ENCODE peak calls at places on chromosomes 7 and 10, in ten cellular contexts. L, M, Q, B, G, H, C, X, W and D are unnamed samples.

GRCh38 chr7:149598721-149599308 is 101.2 kb upstream of the ZNF746 start:
- DNase-seq in L (peak; percentile 12), M (no peak), Q (peak; percentile 44), B (peak; percentile 42), G (peak; percentile 55), H (no peak), C (peak; percentile 3), X (no peak), W (peak; percentile 52), D (peak; percentile 57)

GRCh38 chr10:98088186-98088971 is 46.1 kb upstream of the R3HCC1L start:
- DNase-seq in L (no peak), M (no peak), Q (no peak), B (no peak), G (no peak), H (no peak), C (peak; percentile 7), X (no peak), W (peak; percentile 70), D (no peak)

GRCh38 chr10:97355571-97355975 is 21.0 kb upstream of the FRAT2 start:
- DNase-seq in L (no peak), M (no peak), Q (no peak), B (no peak), G (peak; percentile 46), H (no peak), C (no peak), X (no peak), W (peak; percentile 34), D (peak; percentile 42)

GRCh38 chr7:143395187-143396149 is 13.2 kb downstream of the EPHA1 start:
- DNase-seq in L (no peak), M (no peak), Q (no peak), B (peak; percentile 83), G (no peak), H (no peak), C (no peak), X (no peak), W (peak; percentile 49), D (no peak)

GRCh38 chr7:150735596-150736358 is 1.4 kb upstream of the GIMAP5 start:
- DNase-seq in L (no peak), M (no peak), Q (no peak), B (no peak), G (peak; percentile 60), H (no peak), C (no peak), X (no peak), W (no peak), D (no peak)

GRCh38 chr7:19107392-19108147 is 9.9 kb downstream of the TWIST1 start:
- DNase-seq in L (no peak), M (no peak), Q (peak; percentile 21), B (peak; percentile 90), G (peak; percentile 50), H (peak; percentile 86), C (no peak), X (peak; percentile 47), W (peak; percentile 82), D (peak; percentile 42)

GRCh38 chr7:6691609-6692106 is 15.1 kb downstream of the ZNF12 start:
- DNase-seq in L (no peak), M (no peak), Q (peak; percentile 6), B (no peak), G (no peak), H (no peak), C (no peak), X (no peak), W (no peak), D (no peak)

GRCh38 chr7:425794-426188 is 93.9 kb downstream of the PDGFA start:
- DNase-seq in L (no peak), M (no peak), Q (no peak), B (no peak), G (no peak), H (no peak), C (no peak), X (peak; percentile 63), W (no peak), D (no peak)

DNA sequence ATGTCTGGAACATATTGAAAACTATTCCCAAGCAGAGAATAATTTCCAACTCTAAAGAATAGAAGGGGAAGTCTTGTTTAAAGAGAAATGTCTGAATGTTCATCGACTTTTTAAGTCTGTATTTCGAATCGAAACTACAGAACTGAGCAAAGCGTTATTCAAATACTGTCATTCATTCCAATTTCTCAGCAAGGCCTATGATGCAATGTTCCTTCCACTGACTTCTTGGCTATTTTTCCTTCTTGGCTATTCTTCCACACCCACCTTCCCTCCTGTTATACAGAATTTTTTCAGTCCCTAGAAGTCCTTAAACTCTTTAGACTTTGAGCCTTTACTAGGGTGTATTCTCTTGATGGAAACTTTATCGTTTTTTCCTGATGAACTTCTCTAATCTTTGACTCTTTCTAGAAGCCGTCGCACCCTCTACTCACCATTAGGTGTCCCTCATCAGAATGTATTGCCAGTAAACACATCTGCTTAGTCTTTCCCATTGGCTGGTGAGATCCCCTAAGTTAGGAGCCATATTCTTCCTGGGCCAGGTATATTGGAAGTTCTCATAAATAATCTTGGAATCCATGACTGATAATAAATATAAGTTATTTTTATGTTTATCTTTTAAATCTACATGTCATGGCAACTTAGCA is 235.7 kb upstream of the CCDC6 start:
- DNase-seq in L (no peak), M (no peak), Q (no peak), B (no peak), G (no peak), H (no peak), C (no peak), X (no peak), W (no peak), D (no peak)
- TF ChIP-seq CTCF in L (peak; percentile 11), M (no peak), Q (no peak), B (no peak), G (no peak), H (no peak), C (no peak), X (no peak), W (no peak), D (no peak)

DNA sequence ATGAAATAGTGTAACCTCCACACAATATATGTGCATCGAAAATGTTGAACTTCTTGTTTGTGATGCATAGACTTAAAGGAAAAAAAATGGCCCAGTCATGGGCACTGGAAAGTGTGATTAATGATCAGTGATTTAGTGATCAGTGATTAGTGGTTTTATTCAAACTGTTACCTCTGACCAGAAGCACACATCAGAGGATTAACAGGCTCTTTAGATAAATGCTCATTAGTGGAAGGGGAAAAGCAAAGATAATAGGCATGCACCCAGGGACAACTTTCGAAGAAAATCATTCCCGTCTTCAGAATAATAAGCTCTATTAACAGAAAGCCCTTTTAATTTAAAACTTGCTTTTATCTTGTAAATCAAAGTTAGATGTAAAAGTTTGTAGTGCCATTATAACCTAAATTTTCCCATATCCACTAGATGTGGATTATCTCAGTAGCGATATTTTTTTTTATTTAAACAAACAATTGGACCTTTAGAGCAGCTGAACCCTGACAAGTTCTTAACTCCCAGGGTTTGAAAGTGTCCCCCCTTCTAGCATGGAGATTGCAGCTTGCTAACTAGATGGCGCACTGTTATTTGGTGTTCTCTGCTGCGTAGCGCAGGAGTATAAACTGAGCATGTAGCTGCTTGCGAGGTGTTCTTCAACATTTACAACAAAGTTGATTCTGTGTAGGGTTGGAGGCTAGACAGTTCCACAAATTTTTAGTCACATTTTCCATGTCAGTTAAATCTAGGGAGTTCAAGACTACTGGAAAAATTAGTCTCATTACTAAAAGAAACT is at the start of gene CREB5:
- DNase-seq in L (no peak), M (no peak), Q (no peak), B (no peak), G (no peak), H (no peak), C (no peak), X (no peak), W (no peak), D (no peak)
- TF ChIP-seq CTCF in L (peak; percentile 15), M (no peak), Q (no peak), B (no peak), G (no peak), H (peak; percentile 32), C (no peak), X (no peak), W (peak; percentile 39), D (no peak)

GRCh38 chr7:28145931-28146330 is 34.7 kb downstream of the JAZF1 start:
- DNase-seq in L (no peak), M (no peak), Q (no peak), B (no peak), G (no peak), H (no peak), C (no peak), X (no peak), W (no peak), D (no peak)

GRCh38 chr7:28142650-28143049 is 37.9 kb downstream of the JAZF1 start:
- DNase-seq in L (no peak), M (no peak), Q (no peak), B (no peak), G (no peak), H (no peak), C (no peak), X (no peak), W (no peak), D (no peak)

GRCh38 chr7:28145090-28145626 is 35.4 kb downstream of the JAZF1 start:
- DNase-seq in L (no peak), M (no peak), Q (no peak), B (no peak), G (no peak), H (no peak), C (no peak), X (no peak), W (no peak), D (no peak)

GRCh38 chr7:28140964-28141363 is 39.6 kb downstream of the JAZF1 start:
- DNase-seq in L (no peak), M (no peak), Q (no peak), B (no peak), G (no peak), H (no peak), C (no peak), X (no peak), W (no peak), D (no peak)

DNA sequence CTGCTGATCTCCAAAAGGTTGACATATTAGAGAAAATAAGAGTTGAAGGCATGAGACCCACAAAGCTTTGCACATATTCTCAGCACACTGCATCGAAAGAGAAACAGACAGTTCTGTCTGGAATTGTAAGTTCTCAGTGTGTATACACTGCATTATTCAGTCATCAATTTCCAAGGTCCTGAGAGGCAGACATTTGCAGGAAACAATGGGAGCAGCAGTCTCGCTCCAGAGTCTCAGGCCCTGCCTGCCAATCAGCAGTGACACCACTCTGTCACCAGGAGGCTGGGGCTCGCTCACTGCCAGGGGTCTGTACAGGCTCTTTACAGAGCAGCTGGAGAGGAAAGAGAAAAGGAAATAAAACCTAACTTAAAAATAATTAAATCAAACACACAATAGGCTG is 36.3 kb downstream of the JAZF1 start:
- DNase-seq in L (peak; percentile 52), M (no peak), Q (no peak), B (no peak), G (peak; percentile 64), H (no peak), C (no peak), X (no peak), W (no peak), D (peak; percentile 59)
- TF ChIP-seq CTCF in L (no peak), M (no peak), Q (no peak), B (no peak), G (no peak), H (no peak), C (no peak), X (no peak), W (no peak), D (peak; percentile 34)

DNA sequence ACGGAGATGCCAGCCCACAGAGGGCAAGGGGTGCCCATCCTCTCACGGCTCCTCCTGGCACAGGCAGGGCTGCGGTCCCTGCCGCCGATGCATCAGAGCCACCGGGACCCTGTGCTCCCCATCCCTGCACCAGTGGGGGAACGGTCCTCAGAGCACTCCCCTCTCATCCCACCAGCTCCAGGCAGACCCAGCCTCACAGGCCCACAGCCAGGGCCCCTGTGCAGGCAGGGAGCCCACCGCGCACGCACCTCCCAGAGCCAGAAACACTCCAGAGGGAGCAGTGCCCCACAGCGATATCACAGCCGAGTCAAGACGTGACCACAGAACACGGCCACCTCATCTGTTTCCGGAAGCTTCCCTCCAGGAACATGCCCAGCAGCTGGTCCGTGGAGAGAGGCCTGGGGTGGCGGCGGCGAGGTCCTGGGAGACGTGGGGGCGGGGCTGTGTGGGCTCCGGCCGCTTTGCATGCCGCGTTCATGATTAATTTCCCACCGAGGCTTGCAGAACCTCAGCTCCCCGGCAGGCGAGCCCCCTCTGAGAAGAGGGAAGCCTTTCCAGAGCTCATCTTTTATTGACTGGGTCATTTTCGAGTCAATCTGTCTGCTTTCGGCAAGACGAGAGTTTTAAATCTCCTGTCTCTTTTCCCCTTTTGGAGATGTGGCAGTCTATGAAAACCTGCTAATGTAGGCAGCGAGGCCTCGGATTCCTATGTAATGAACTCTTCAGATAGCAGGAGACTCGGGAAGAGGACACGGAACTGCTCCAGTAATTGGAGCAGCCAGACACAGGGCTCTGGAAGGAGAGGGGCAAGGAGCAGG is 242.6 kb downstream of the ELFN1 start:
- DNase-seq in L (no peak), M (no peak), Q (no peak), B (no peak), G (no peak), H (no peak), C (peak; percentile 48), X (peak; percentile 85), W (peak; percentile 90), D (no peak)
- TF ChIP-seq CTCF in L (no peak), M (peak; percentile 10), Q (no peak), B (no peak), G (no peak), H (no peak), C (peak; percentile 60), X (no peak), W (peak; percentile 53), D (no peak)